ENCODE peak calls at places on chromosomes 12 and 14, in five cellular contexts. S is aorta; J is psoas muscle; V is MM.1S; R is CD8-positive, alpha-beta memory T cell. U is an unnamed sample.

GRCh38 chr12:46785413-46785812 is 40.4 kb downstream of the SLC38A4 start:
- DNase-seq in R (no peak), J (no peak), S (no peak), V (no peak), U (no peak)

GRCh38 chr12:113439606-113440030 is 17.4 kb downstream of the SDSL start:
- DNase-seq in S (no peak), R (no peak), V (no peak), J (no peak), U (no peak)

GRCh38 chr12:72093930-72094329 is 155.3 kb downstream of the TPH2 start:
- DNase-seq in V (no peak), S (no peak), R (no peak), J (no peak), U (no peak)

GRCh38 chr14:70648374-70648773 is 6.7 kb downstream of the TTC9 start:
- DNase-seq in J (no peak), S (no peak), R (no peak), V (no peak), U (no peak)

GRCh38 chr12:99847936-99848335 is 136.8 kb downstream of the ANKS1B start:
- DNase-seq in S (no peak), V (no peak), R (no peak), J (no peak), U (no peak)

GRCh38 chr12:34345801-34346200 is 323.5 kb downstream of the ALG10 start:
- DNase-seq in S (no peak), V (no peak), R (no peak), J (no peak), U (no peak)

GRCh38 chr14:50529288-50530179 is 2.8 kb downstream of the MAP4K5 start:
- DNase-seq in R (no peak), V (no peak), J (no peak), S (no peak), U (peak; percentile 35)

GRCh38 chr12:54229624-54230212 is 40.9 kb upstream of the SMUG1 start:
- DNase-seq in R (no peak), S (no peak), V (no peak), J (peak; percentile 57), U (peak; percentile 94)

GRCh38 chr12:89789862-89790261 is 81.2 kb upstream of the ATP2B1 start:
- DNase-seq in R (no peak), S (no peak), V (no peak), J (no peak), U (no peak)

GRCh38 chr14:75577724-75578098 is 709 bp upstream of the FLVCR2 start:
- DNase-seq in R (peak; percentile 52), S (peak; percentile 93), V (peak; percentile 75), J (peak; percentile 88), U (peak; percentile 66)

GRCh38 chr12:26492406-26492805 is 297.0 kb downstream of the SSPN start:
- DNase-seq in V (no peak), R (no peak), S (no peak), J (no peak), U (no peak)

GRCh38 chr12:94872671-94873367 is 130.7 kb downstream of the NDUFA12 start:
- DNase-seq in J (peak; percentile 14), R (no peak), V (no peak), S (no peak), U (no peak)

GRCh38 chr12:109422251-109422650 is 54.8 kb downstream of the KCTD10 start:
- DNase-seq in J (no peak), V (no peak), R (no peak), S (no peak), U (no peak)

GRCh38 chr14:46325157-46325556 is 326.4 kb downstream of the RPL10L start:
- DNase-seq in R (no peak), J (no peak), S (no peak), V (no peak), U (no peak)

DNA sequence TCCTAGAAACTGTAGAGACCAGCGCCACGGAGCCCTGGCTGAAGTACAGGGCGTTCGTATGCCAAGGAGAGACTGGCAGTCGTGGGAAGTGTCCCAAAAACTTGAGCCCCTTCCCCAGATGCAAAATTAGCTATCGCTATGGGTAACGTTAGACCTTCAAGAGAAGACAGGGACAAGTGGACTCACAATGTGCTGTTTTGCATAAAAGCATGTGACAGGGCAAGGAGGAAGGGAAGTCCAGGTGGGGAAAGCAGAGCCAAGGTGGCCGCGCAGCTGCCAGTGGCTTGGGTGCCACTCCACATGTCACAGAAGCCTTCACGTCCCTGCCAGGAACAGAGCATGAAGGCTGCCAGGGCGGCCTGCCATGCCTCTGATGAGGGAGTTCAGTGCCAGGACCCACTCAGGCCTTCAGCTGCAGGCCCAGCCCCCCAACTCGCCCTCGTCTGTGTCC is 61.2 kb upstream of the DYNC1H1 start:
- DNase-seq in S (no peak), R (no peak), J (peak; percentile 53), V (no peak), U (no peak)
- H3K36me3 ChIP-seq in S (peaks cover 12% of the 10 kb centered on the region), R (peaks cover 71% of the 10 kb centered on the region), J (peaks cover 97% of the 10 kb centered on the region), V (no peaks in the 10 kb centered on the region), U (peaks cover 15% of the 10 kb centered on the region)

GRCh38 chr12:63994704-63995103 is 150.2 kb downstream of the SRGAP1 start:
- DNase-seq in V (no peak), J (no peak), R (no peak), S (no peak), U (no peak)

GRCh38 chr12:64001439-64001838 is 156.9 kb downstream of the SRGAP1 start:
- DNase-seq in R (no peak), V (no peak), J (no peak), S (no peak), U (peak; percentile 11)

GRCh38 chr12:63997198-63997597 is 152.7 kb downstream of the SRGAP1 start:
- DNase-seq in R (no peak), J (no peak), V (no peak), S (no peak), U (peak; percentile 66)

GRCh38 chr12:63991036-63991547 is 146.6 kb downstream of the SRGAP1 start:
- DNase-seq in S (no peak), V (no peak), J (no peak), R (no peak), U (peak; percentile 82)

DNA sequence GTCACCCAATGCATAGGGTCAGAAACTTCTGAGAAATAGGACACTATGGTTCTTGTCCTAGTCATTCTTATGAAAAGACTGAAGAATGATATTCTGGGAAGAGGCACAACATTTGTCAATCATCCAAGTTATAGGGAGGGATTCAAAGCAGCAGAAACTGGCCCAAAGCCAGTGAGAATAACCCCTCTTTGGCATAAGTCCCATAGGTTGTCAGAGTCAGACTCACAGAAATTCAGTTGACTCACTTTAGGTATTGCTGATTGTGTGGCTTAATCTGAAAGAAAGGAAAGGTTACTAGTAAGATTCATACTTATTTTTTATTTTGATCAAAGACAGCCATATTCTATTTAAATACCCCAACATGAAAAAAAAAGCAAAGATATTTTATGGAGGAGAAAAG is 151.0 kb downstream of the SRGAP1 start:
- DNase-seq in S (no peak), V (no peak), J (no peak), R (no peak), U (peak; percentile 55)
- H3K36me3 ChIP-seq in S (no peaks in the 10 kb centered on the region), V (no peaks in the 10 kb centered on the region), J (no peaks in the 10 kb centered on the region), R (no peaks in the 10 kb centered on the region), U (no peaks in the 10 kb centered on the region)

GRCh38 chr12:57055834-57056233 is 5.9 kb upstream of the MYO1A start:
- DNase-seq in V (no peak), J (no peak), S (no peak), R (no peak), U (no peak)

GRCh38 chr12:57058454-57058853 is 8.5 kb upstream of the MYO1A start:
- DNase-seq in V (no peak), R (no peak), S (no peak), J (no peak), U (no peak)

DNA sequence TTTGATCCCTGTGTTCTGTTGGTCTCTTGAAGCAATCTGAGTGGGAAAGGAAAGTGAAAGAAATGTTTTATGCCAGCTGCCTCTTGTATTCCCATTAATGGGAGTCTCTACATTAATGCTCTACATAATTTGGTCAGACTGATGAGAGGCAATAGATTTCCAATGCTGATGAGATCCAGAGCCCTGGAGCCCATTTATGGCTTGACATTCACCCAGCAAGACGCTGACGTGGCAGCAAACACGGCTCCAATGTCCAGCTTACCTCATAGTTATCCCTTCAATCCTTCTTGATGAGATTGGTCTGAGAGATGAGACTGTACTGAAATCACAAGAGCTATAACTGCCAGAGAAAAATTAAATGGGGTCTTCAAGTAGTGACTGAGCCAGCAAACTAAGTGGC is 7.1 kb upstream of the MYO1A start:
- DNase-seq in J (no peak), V (no peak), R (no peak), S (no peak), U (no peak)
- H3K36me3 ChIP-seq in J (peaks cover 40% of the 10 kb centered on the region), V (peaks cover 12% of the 10 kb centered on the region), R (peaks cover 31% of the 10 kb centered on the region), S (peaks cover 9% of the 10 kb centered on the region), U (peaks cover 25% of the 10 kb centered on the region)

DNA sequence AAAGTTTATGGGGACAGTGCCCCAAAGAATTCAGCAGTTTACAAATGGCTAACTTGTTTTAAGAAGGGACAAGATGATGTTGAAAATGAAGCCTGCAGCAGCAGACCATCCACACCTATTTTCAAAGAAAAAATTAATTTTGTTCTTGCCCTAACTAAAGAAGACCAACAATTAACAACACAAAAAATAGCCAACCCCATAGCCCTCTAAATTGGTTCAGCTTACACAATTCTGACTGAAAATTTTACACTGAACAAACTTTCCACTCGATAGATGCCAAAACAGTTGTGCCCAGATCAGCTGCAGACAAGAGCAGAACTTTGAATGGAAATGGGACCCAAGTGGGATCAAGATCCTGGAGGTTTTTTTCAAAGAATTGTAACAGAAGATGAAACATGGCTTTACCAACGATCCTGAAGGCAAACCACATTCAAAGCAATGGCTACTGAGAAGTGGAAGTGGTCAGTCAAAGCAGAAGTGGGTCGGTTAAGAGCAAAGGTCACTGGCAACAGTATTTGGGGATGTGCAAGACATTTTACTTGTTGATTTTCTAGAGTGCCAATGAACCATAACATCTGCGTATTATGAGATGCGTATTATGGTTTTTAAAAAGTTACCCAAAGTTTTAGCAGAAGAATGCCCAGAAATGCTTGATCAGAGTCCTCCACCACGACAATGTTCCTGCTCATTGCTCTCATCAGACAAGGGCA is 30.0 kb downstream of the SLC39A9 start:
- DNase-seq in J (no peak), V (no peak), S (no peak), R (no peak), U (no peak)
- H3K36me3 ChIP-seq in J (peaks cover 41% of the 10 kb centered on the region), V (no peaks in the 10 kb centered on the region), S (no peaks in the 10 kb centered on the region), R (peaks cover 33% of the 10 kb centered on the region), U (peaks cover 13% of the 10 kb centered on the region)

GRCh38 chr12:122956028-122956427 is 10.2 kb downstream of the ABCB9 start:
- DNase-seq in S (no peak), R (no peak), J (no peak), V (no peak), U (no peak)
- H3K36me3 ChIP-seq in S (no peaks in the 10 kb centered on the region), R (no peaks in the 10 kb centered on the region), J (no peaks in the 10 kb centered on the region), V (no peaks in the 10 kb centered on the region), U (peaks cover 4% of the 10 kb centered on the region)

DNA sequence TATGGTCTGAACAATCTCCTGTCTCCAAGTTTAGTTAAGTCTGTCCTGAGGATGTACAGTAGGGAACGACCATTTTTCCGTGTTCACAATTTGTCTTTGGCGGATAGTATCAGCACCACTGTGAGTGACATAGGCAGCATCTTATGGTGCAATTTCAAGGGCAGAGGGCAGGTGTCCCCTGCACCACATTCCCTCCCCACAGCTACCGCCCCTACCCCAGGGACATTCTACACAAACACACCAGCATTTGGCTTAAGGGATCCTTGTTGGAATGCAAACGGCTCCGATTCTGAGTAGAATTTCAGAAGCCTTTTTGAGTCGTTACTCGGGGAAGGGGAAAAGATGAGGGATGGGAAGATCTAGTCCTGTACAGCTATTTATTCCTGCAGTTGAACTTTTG is 25.1 kb upstream of the DICER1 start:
- DNase-seq in S (no peak), V (no peak), J (no peak), R (no peak), U (no peak)
- H3K36me3 ChIP-seq in S (no peaks in the 10 kb centered on the region), V (no peaks in the 10 kb centered on the region), J (peaks cover 13% of the 10 kb centered on the region), R (no peaks in the 10 kb centered on the region), U (no peaks in the 10 kb centered on the region)